ENCODE peak calls at places on chromosomes 2 and 18, in eight cellular contexts. G, S, H, A, M, L, D and B are unnamed samples.

GRCh38 chr2:135144343-135144742 is 92.3 kb downstream of the RAB3GAP1 start:
- DNase-seq in G (no peak), S (no peak), H (no peak), A (no peak), M (no peak), L (no peak), D (no peak), B (no peak)

GRCh38 chr2:159326569-159327255 is 40.2 kb upstream of the WDSUB1 start:
- DNase-seq in G (peak), S (no peak), H (no peak), A (no peak), M (no peak), L (no peak), D (no peak), B (no peak)

GRCh38 chr2:190947139-190947538 is 66.5 kb downstream of the GLS start:
- DNase-seq in G (peak), S (no peak), H (no peak), A (no peak), M (peak), L (no peak), D (no peak), B (no peak)

GRCh38 chr2:240823449-240824336 is 3.7 kb upstream of the KIF1A start:
- DNase-seq in G (no peak), S (no peak), H (no peak), A (no peak), M (no peak), L (no peak), D (no peak), B (no peak)

GRCh38 chr2:128623776-128624424 is 305.2 kb upstream of the HS6ST1 start:
- DNase-seq in G (no peak), S (no peak), H (no peak), A (no peak), M (no peak), L (no peak), D (peak), B (no peak)

GRCh38 chr18:55839350-55839749 is 251.4 kb upstream of the TCF4 start:
- DNase-seq in G (no peak), S (no peak), H (no peak), A (no peak), M (no peak), L (no peak), D (no peak), B (no peak)

GRCh38 chr2:18398833-18399232 is 161.6 kb downstream of the RDH14 start:
- DNase-seq in G (no peak), S (no peak), H (no peak), A (no peak), M (no peak), L (no peak), D (no peak), B (no peak)

GRCh38 chr2:54213082-54213481 is 42.9 kb downstream of the TSPYL6 start:
- DNase-seq in G (no peak), S (no peak), H (no peak), A (no peak), M (no peak), L (no peak), D (no peak), B (no peak)

GRCh38 chr2:23691576-23691975 is 235.3 kb downstream of the ATAD2B start:
- DNase-seq in G (no peak), S (no peak), H (no peak), A (no peak), M (no peak), L (no peak), D (no peak), B (no peak)

GRCh38 chr2:139885921-139886498 is 1105.8 kb upstream of the NXPH2 start:
- DNase-seq in G (no peak), S (no peak), H (no peak), A (no peak), M (no peak), L (no peak), D (no peak), B (no peak)

GRCh38 chr2:174699993-174700766 is 64.1 kb downstream of the CHRNA1 start:
- DNase-seq in G (peak), S (no peak), H (no peak), A (no peak), M (peak), L (no peak), D (no peak), B (peak)

GRCh38 chr2:1070601-1071000 is 120.0 kb downstream of the SNTG2 start:
- DNase-seq in G (no peak), S (no peak), H (no peak), A (no peak), M (no peak), L (no peak), D (no peak), B (no peak)

GRCh38 chr2:71801969-71802368 is 345.7 kb downstream of the CYP26B1 start:
- DNase-seq in G (peak), S (peak), H (peak), A (no peak), M (peak), L (no peak), D (no peak), B (peak)

GRCh38 chr2:197207106-197207505 is 103.5 kb downstream of the ANKRD44 start:
- DNase-seq in G (no peak), S (no peak), H (no peak), A (no peak), M (no peak), L (no peak), D (no peak), B (no peak)

GRCh38 chr18:79853993-79854364 is 56.2 kb downstream of the KCNG2 start:
- DNase-seq in G (no peak), S (no peak), H (peak), A (no peak), M (no peak), L (no peak), D (no peak), B (no peak)

GRCh38 chr2:218448934-218449333 is 30.0 kb downstream of the VIL1 start:
- DNase-seq in G (peak), S (peak), H (no peak), A (no peak), M (peak), L (no peak), D (no peak), B (peak)

GRCh38 chr2:8630676-8631464 is 51.0 kb upstream of the ID2 start:
- DNase-seq in G (no peak), S (no peak), H (no peak), A (no peak), M (peak), L (no peak), D (no peak), B (no peak)

GRCh38 chr2:8009010-8009597 is 672.8 kb upstream of the ID2 start:
- DNase-seq in G (no peak), S (no peak), H (no peak), A (no peak), M (no peak), L (no peak), D (no peak), B (peak)

GRCh38 chr2:167550448-167550847 is 662.2 kb downstream of the XIRP2 start:
- DNase-seq in G (peak), S (no peak), H (no peak), A (no peak), M (peak), L (no peak), D (no peak), B (no peak)

GRCh38 chr2:224882291-224883171 is 159.7 kb downstream of the DOCK10 start:
- DNase-seq in G (peak), S (no peak), H (no peak), A (no peak), M (no peak), L (no peak), D (no peak), B (no peak)

GRCh38 chr2:174748948-174749347 is 15.3 kb downstream of the CHRNA1 start:
- DNase-seq in G (peak), S (peak), H (no peak), A (peak), M (peak), L (peak), D (no peak), B (peak)

GRCh38 chr2:121788685-121789084 is 33.2 kb downstream of the TSN start:
- DNase-seq in G (no peak), S (no peak), H (no peak), A (no peak), M (no peak), L (no peak), D (no peak), B (no peak)

GRCh38 chr18:25815659-25816058 is 274.8 kb downstream of the SS18 start:
- DNase-seq in G (no peak), S (no peak), H (no peak), A (no peak), M (no peak), L (no peak), D (no peak), B (no peak)

GRCh38 chr2:190407662-190408537 is at the start of gene MFSD6:
- DNase-seq in G (peak), S (peak), H (no peak), A (peak), M (no peak), L (peak), D (no peak), B (peak)

GRCh38 chr2:186170693-186171092 is 315.4 kb upstream of the ZC3H15 start:
- DNase-seq in G (no peak), S (no peak), H (no peak), A (no peak), M (no peak), L (no peak), D (no peak), B (no peak)

GRCh38 chr18:12518832-12519534 is 111.3 kb downstream of the PRELID3A start:
- DNase-seq in G (no peak), S (no peak), H (no peak), A (no peak), M (no peak), L (no peak), D (no peak), B (no peak)

GRCh38 chr2:175048275-175048674 is 43.1 kb upstream of the CHN1 start:
- DNase-seq in G (no peak), S (no peak), H (no peak), A (no peak), M (no peak), L (no peak), D (no peak), B (no peak)

GRCh38 chr2:126781806-126782205 is 116.9 kb upstream of the TEX51 start:
- DNase-seq in G (no peak), S (no peak), H (no peak), A (no peak), M (no peak), L (no peak), D (no peak), B (no peak)

GRCh38 chr2:150296795-150297546 is 190.5 kb downstream of the RND3 start:
- DNase-seq in G (peak), S (no peak), H (no peak), A (no peak), M (no peak), L (no peak), D (no peak), B (no peak)

GRCh38 chr18:63779386-63779785 is 4.2 kb downstream of the SERPINB7 start:
- DNase-seq in G (no peak), S (no peak), H (no peak), A (no peak), M (no peak), L (no peak), D (no peak), B (no peak)

GRCh38 chr2:170817999-170818293 is 1.3 kb downstream of the GAD1 start:
- DNase-seq in G (no peak), S (no peak), H (no peak), A (no peak), M (no peak), L (no peak), D (no peak), B (no peak)

GRCh38 chr2:100703744-100704143 is 116.2 kb upstream of the NPAS2 start:
- DNase-seq in G (peak), S (no peak), H (no peak), A (no peak), M (no peak), L (no peak), D (no peak), B (no peak)

GRCh38 chr2:11123856-11124759 is 31.2 kb upstream of the SLC66A3 start:
- DNase-seq in G (peak), S (peak), H (no peak), A (no peak), M (peak), L (peak), D (no peak), B (peak)

GRCh38 chr2:2564300-2565085 is 233.4 kb upstream of the MYT1L start:
- DNase-seq in G (no peak), S (no peak), H (no peak), A (no peak), M (no peak), L (no peak), D (no peak), B (no peak)

GRCh38 chr2:214215107-214215506 is 195.7 kb upstream of the VWC2L start:
- DNase-seq in G (no peak), S (no peak), H (no peak), A (no peak), M (no peak), L (no peak), D (no peak), B (no peak)

DNA sequence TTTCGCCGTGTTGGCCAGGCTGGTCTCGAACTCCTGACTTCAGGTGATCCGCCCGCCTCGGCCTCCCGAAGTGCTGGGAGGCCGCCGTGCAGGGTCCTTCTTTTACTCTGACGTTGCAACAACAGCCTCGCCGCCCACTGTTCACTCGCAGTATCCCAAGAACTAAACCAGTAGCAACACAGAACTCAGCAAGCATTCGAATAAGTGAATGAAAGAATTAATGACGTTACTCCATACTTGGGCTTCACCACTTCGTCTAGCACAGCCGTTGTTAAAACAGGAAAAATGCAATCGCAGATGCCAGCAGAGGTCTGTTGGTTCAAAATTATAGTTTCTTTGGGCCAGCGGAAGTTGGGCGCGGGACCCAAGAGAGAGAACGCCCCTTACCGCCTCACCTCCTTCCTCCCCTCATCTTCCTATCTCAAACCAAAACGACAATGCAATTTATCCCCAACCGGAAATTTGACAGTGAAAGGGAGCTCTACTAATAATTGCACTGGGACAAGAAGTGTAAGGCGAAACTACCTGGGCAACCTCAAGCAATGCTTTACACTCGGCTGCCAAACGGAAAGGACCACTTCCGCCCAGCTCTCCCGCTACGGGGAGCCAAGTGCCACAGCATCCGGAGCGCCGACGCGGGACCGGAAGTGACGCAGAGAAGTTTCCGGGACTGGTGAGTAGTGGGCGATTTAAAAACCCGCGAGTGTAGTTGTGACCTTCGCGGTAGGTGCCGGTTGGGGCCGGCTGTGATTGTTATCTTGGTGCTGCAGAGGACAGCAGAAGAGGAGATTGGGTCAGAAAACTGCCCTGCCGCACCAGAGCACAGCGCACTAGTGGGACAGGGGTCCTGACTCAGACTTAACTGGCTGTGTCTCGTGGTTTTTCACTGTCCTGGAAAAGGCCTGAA is at the start of the genes NIF3L1 and PPIL3:
- DNase-seq in G (peak), S (peak), H (peak), A (peak), M (peak), L (peak), D (peak), B (peak)
- TF ChIP-seq EP300 in G (no peak), S (no peak), H (no peak), A (no peak), M (peak), L (peak), D (no peak), B (peak)

DNA sequence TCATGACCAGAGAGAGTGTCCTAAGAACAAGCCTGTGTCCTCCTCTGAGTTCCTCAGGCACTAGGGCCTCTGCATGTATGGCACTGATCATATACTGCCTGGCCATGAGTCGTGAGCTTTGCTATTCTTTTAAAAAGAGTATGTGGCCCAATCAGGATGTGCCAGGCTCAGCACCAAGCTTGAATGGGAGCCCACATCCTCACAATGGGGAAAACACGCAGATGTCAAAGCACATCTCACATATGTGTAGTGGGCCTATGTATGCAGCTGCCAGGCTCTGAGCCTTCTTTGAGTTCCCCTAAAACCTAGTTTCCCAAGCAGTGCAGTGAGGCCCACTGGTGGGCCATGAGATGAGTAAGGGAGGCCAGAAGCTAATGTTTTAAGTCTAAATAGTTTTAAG is 69.9 kb upstream of the SLC1A4 start:
- DNase-seq in G (no peak), S (no peak), H (no peak), A (no peak), M (no peak), L (no peak), D (no peak), B (no peak)
- TF ChIP-seq EP300 in G (no peak), S (no peak), H (no peak), A (no peak), M (no peak), L (no peak), D (no peak), B (no peak)

DNA sequence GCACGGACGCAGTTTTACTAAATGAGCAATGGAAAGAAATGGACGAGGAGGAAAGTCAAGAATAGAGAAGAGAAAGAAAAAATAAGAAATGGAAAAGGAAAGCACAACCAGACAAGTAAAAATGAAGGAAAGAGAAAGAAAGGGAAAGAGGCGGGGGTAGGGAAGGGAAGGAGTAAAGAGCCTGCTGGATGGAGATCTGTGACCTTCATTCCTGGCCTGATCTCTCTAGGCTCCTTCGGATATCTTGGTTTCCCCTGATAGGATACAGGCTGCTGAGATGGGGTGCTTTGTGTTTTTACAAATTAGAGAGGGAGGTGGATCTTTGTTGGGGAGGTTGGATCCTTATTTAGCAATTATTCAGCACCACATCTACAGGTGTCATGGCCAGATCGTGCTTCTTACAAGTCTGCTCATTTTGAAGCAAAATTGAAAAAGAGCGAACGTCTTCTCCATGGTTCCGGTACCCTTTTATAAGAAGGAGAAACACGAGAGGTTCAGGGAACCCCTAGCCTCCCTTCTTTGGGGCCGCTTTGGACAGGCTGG is 764 bp upstream of the LRP2 start:
- DNase-seq in G (peak), S (no peak), H (no peak), A (no peak), M (no peak), L (no peak), D (no peak), B (no peak)
- TF ChIP-seq EP300 in G (no peak), S (no peak), H (no peak), A (no peak), M (no peak), L (no peak), D (no peak), B (no peak)

DNA sequence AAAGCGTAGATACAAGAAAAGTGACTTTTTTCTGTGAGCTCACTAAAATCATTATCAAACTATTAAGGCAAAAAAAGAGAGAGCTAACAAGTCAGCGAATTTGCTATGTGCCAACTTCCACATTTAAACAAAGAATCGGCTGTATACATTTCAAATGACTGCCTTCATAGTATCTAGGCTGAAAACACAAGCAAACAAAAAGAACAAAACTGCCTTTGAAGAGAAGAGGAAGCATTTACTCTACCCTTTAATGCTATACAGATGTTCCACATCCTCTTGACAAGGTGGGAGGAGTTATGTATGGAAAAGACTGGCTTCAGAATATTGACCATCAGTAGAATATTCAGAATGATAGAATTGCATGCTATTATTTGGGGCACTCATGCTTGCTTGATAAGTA is 741.7 kb downstream of the PLCL1 start:
- DNase-seq in G (no peak), S (no peak), H (no peak), A (no peak), M (peak), L (no peak), D (no peak), B (no peak)
- TF ChIP-seq EP300 in G (no peak), S (no peak), H (no peak), A (no peak), M (no peak), L (no peak), D (no peak), B (no peak)

GRCh38 chr2:188788621-188789020 is 185.6 kb upstream of the COL3A1 start:
- DNase-seq in G (peak), S (peak), H (no peak), A (peak), M (no peak), L (peak), D (no peak), B (no peak)
- TF ChIP-seq EP300 in G (no peak), S (no peak), H (no peak), A (no peak), M (no peak), L (no peak), D (no peak), B (no peak)

DNA sequence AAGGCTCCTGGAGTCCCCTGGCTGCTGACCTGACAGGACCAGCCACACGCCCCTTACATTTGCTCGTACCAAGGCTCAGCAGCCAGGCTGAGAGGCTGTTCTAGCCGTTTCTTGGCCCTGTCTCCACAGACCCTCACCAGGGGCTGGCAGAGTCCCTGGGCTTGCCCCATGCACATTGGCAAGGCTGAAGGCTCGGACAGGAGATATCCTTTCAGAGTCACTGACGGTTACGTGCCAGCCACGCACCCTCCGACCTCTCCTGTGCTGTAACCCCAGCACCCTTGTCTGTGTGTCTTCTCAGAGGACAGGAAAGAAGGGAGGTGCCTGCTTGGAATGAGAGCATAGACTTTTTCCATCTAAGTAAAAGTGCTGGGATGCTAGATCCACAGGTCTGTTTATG is 40.8 kb downstream of the COPS8 start:
- DNase-seq in G (no peak), S (no peak), H (no peak), A (no peak), M (no peak), L (no peak), D (no peak), B (no peak)
- TF ChIP-seq EP300 in G (no peak), S (no peak), H (no peak), A (no peak), M (no peak), L (no peak), D (no peak), B (no peak)